ENCODE peak calls at places on chromosomes 4 and X, in six cellular contexts. D is body of pancreas; G is ovary; Z is immature natural killer cell; U is stimulated activated CD8-positive, alpha-beta memory T cell treated with anti-CD3 and anti-CD28 coated beads, Interleukin-4, amount 100 ng/mL, for 4 hours; L is thyroid gland. W is an unnamed sample.

GRCh38 chrX:154383359-154384283 is 4.5 kb downstream of the EMD start:
- DNase-seq in U (no peak), D (no peak), Z (no peak), L (no peak), G (no peak), W (no peak)

GRCh38 chr4:161247831-161248230 is 916.0 kb downstream of the FSTL5 start:
- DNase-seq in L (no peak), U (no peak), D (no peak), Z (no peak), G (no peak), W (no peak)

GRCh38 chr4:152479428-152480026 is 56.4 kb downstream of the FBXW7 start:
- DNase-seq in U (no peak), D (no peak), Z (no peak), G (no peak), L (no peak), W (no peak)

GRCh38 chr4:45751877-45752276 is 372.0 kb downstream of the GABRG1 start:
- DNase-seq in L (no peak), U (no peak), Z (no peak), D (no peak), G (no peak), W (no peak)

GRCh38 chrX:129876734-129877395 is 29.1 kb upstream of the UTP14A start:
- DNase-seq in L (no peak), G (no peak), D (no peak), U (no peak), Z (no peak), W (no peak)

GRCh38 chrX:38985375-38985774 is 184.1 kb downstream of the MID1IP1 start:
- DNase-seq in G (no peak), L (no peak), U (no peak), D (no peak), Z (peak), W (no peak)

GRCh38 chr4:6201580-6202091 is 1.3 kb upstream of the JAKMIP1 start:
- DNase-seq in L (no peak), G (no peak), D (no peak), Z (peak), U (no peak), W (no peak)

GRCh38 chrX:80432863-80433262 is 12.6 kb downstream of the TENT5D start:
- DNase-seq in G (no peak), Z (no peak), U (no peak), D (no peak), L (no peak), W (no peak)

GRCh38 chr4:139247241-139247640 is 32.8 kb downstream of the MGARP start:
- DNase-seq in U (no peak), G (no peak), L (no peak), Z (no peak), D (no peak), W (no peak)

GRCh38 chrX:52988985-52989917 is 30.9 kb upstream of the FAM156A start:
- DNase-seq in U (no peak), D (no peak), Z (no peak), G (no peak), L (no peak), W (no peak)

GRCh38 chrX:120452131-120452530 is 17.0 kb downstream of the LAMP2 start:
- DNase-seq in U (no peak), Z (no peak), G (no peak), D (no peak), L (no peak), W (no peak)

GRCh38 chrX:65607070-65607742 is 60.2 kb upstream of the MSN start:
- DNase-seq in U (no peak), G (no peak), L (no peak), Z (peak), D (no peak), W (no peak)

GRCh38 chr4:142567620-142568451 is 278.3 kb downstream of the INPP4B start:
- DNase-seq in Z (no peak), U (no peak), G (no peak), L (no peak), D (peak), W (peak)

GRCh38 chr4:148335133-148335532 is 107.1 kb downstream of the NR3C2 start:
- DNase-seq in U (no peak), G (no peak), D (no peak), Z (no peak), L (no peak), W (no peak)